ENCODE peak calls at places on chromosomes 12 and 14, in nine cellular contexts. O is naive thymus-derived CD4-positive, alpha-beta T cell; A is sigmoid colon; V is heart left ventricle; I is CD4-positive, CD25-positive, alpha-beta regulatory T cell; N is tibial artery; G is Panc1; Q is Karpas-422; M is right cardiac atrium. P is an unnamed sample.
A peak's percentile ranks its signal among the peaks of the same experiment; 100 is the strongest.

GRCh38 chr12:126385785-126386184 is 1320.5 kb downstream of the AACS start:
- DNase-seq in G (no peak), M (no peak), Q (no peak), I (no peak), O (no peak), A (no peak), V (no peak), N (no peak), P (no peak)

GRCh38 chr14:55077155-55077554 is 25.7 kb downstream of the MAPK1IP1L start:
- DNase-seq in N (no peak), A (no peak), V (no peak), O (no peak), I (peak; percentile 46), G (no peak), M (no peak), Q (no peak), P (no peak)

GRCh38 chr12:13436182-13436581 is 239.7 kb downstream of the EMP1 start:
- DNase-seq in Q (no peak), A (no peak), V (no peak), M (no peak), N (no peak), O (no peak), G (no peak), I (no peak), P (no peak)

GRCh38 chr14:37655418-37655817 is 60.0 kb downstream of the TTC6 start:
- DNase-seq in M (no peak), N (no peak), Q (no peak), V (no peak), A (no peak), G (no peak), I (no peak), O (no peak), P (no peak)

GRCh38 chr14:75150150-75150549 is 23.3 kb upstream of the NEK9 start:
- DNase-seq in I (no peak), M (no peak), G (no peak), V (no peak), A (no peak), N (no peak), O (no peak), Q (no peak), P (no peak)

GRCh38 chr12:53775478-53776145 is 23.8 kb upstream of the CISTR start:
- DNase-seq in G (no peak), A (peak; percentile 82), Q (no peak), I (no peak), V (peak; percentile 44), O (no peak), N (peak; percentile 83), M (peak; percentile 71), P (no peak)

GRCh38 chr14:68210729-68211299 is 391.2 kb downstream of the RAD51B start:
- DNase-seq in I (peak; percentile 44), A (no peak), G (no peak), O (peak; percentile 21), V (peak; percentile 16), Q (no peak), N (peak; percentile 21), M (no peak), P (no peak)

GRCh38 chr12:88111074-88111652 is 30.7 kb downstream of the CEP290 start:
- DNase-seq in G (peak; percentile 7), A (no peak), V (no peak), N (no peak), O (no peak), Q (peak; percentile 52), M (no peak), I (peak; percentile 38), P (no peak)

GRCh38 chr12:47707905-47708543 is 2.2 kb upstream of the RPAP3 start:
- DNase-seq in V (no peak), M (no peak), Q (peak; percentile 65), N (no peak), G (no peak), I (peak; percentile 15), A (no peak), O (peak; percentile 29), P (no peak)

GRCh38 chr12:53543539-53543938 is 36.3 kb upstream of the NPFF start:
- DNase-seq in Q (peak; percentile 88), O (peak; percentile 61), I (peak; percentile 64), G (peak; percentile 64), A (peak; percentile 80), N (peak; percentile 61), M (peak; percentile 79), V (peak; percentile 60), P (peak; percentile 63)

GRCh38 chr12:69688496-69689427 is 10.3 kb downstream of the BEST3 start:
- DNase-seq in O (no peak), G (peak; percentile 64), N (peak; percentile 52), Q (peak; percentile 43), I (no peak), M (peak; percentile 61), A (no peak), V (peak; percentile 37), P (peak; percentile 57)

GRCh38 chr14:95832012-95832411 is 44.6 kb upstream of the TUNAR start:
- DNase-seq in V (no peak), M (no peak), N (no peak), O (no peak), A (no peak), I (no peak), Q (no peak), G (no peak), P (no peak)

GRCh38 chr12:93122569-93123091 is 193.5 kb upstream of the EEA1 start:
- DNase-seq in Q (no peak), O (no peak), V (no peak), A (no peak), M (no peak), N (no peak), G (no peak), I (no peak), P (no peak)

GRCh38 chr12:118436002-118436724 is 59.8 kb downstream of the SUDS3 start:
- DNase-seq in Q (peak; percentile 82), A (no peak), M (no peak), V (no peak), N (no peak), I (no peak), O (no peak), G (no peak), P (peak; percentile 10)

GRCh38 chr12:111313833-111314259 is 55.0 kb downstream of the PHETA1 start:
- DNase-seq in O (peak; percentile 74), M (peak; percentile 87), A (peak; percentile 85), V (peak; percentile 56), N (peak; percentile 59), Q (peak; percentile 85), I (peak; percentile 57), G (peak; percentile 45), P (peak; percentile 65)

GRCh38 chr12:67802723-67803122 is 154.2 kb downstream of the DYRK2 start:
- DNase-seq in I (no peak), Q (no peak), O (no peak), M (no peak), A (no peak), G (no peak), V (no peak), N (no peak), P (no peak)

DNA sequence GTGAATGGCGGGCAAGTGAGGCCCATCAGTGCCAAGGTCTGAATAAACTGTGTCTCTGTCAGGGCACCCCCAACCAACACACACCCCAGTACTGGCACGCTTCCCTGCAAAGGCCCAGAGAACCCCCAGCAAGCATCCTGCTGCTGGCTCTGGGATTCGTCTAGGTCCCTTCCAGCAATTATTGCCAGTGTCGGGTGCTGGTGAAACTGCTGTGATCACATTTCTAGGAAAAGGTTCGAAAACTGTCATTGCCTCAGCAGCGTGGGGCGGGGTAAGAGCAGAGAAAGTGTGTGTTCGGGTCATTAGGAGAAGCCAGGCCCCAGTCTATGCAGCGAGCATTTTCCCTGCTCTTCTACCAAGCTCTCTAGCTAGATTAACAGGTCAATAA is 2.5 kb downstream of the FAM222A start:
- DNase-seq in G (no peak), I (no peak), V (no peak), A (no peak), Q (no peak), M (peak; percentile 47), O (no peak), N (no peak), P (no peak)
- H3K4me1 ChIP-seq in G (peaks cover 28% of the 10 kb centered on the region), I (peaks cover 8% of the 10 kb centered on the region), V (peaks cover 28% of the 10 kb centered on the region), A (peaks cover 59% of the 10 kb centered on the region), Q (peaks cover 20% of the 10 kb centered on the region), M (peaks cover 18% of the 10 kb centered on the region), O (peaks cover 3% of the 10 kb centered on the region), N (peaks cover 38% of the 10 kb centered on the region), P (peaks cover 66% of the 10 kb centered on the region)

DNA sequence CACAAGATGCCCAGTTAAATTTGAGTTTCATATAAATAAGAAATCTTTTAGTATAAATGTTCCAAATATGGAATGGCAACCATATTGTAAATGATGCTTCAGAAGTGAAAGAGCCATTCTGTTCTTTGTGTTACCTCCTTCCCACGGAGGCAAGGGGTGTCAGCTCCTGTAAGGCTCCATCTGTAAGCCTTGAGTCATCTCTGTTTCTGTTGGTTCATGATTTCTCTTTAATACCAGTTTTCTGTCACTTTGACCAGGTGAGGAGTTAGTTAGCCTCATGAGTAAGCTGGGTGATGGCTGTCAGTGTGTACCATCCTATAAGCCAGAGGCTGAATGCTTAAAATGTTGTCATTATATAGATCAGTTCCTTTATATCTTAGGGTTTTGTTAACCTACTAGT is 61.9 kb downstream of the TMEM30B start:
- DNase-seq in Q (no peak), I (no peak), A (no peak), O (no peak), N (no peak), V (no peak), M (no peak), G (no peak), P (no peak)
- H3K4me1 ChIP-seq in Q (peaks cover 26% of the 10 kb centered on the region), I (no peaks in the 10 kb centered on the region), A (no peaks in the 10 kb centered on the region), O (no peaks in the 10 kb centered on the region), N (peaks cover 17% of the 10 kb centered on the region), V (peaks cover 4% of the 10 kb centered on the region), M (no peaks in the 10 kb centered on the region), G (no peaks in the 10 kb centered on the region), P (no peaks in the 10 kb centered on the region)

DNA sequence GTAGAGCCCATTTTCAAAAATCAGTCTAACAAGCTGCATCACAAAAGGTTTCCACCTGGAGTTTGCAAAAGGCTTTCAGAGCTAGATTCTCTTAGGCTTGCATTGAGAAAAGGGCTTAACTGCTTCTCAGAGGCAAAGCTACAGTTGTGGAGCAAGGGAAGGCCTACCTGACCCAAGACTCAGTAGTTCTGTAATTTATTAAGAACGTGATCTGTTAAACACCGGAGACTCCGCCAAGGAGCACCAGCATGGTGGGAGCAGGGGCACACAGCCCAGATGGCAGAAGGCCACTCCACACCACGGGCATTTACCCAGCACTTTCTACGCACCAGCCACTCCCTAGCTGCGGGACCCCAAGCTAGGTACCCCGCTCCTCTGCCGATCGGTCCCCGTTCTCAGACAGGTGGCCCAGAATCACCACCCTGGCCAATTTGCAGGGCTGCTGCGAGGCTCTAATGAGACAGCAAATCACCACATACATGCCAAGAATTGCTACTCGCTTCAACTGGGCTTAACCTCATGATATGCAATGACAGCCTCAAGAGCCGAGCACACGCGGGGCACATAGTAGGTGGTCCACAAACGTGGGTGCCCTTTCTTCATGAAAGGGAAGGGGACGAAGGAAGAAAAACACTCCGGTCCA is 1.5 kb downstream of the ITPK1 start:
- DNase-seq in M (peak; percentile 63), N (no peak), A (no peak), Q (no peak), V (no peak), O (no peak), I (peak; percentile 13), G (no peak), P (no peak)
- H3K4me1 ChIP-seq in M (peaks cover 7% of the 10 kb centered on the region), N (peaks cover 35% of the 10 kb centered on the region), A (peaks cover 28% of the 10 kb centered on the region), Q (peaks cover 20% of the 10 kb centered on the region), V (peaks cover 30% of the 10 kb centered on the region), O (peaks cover 17% of the 10 kb centered on the region), I (peaks cover 37% of the 10 kb centered on the region), G (peaks cover 9% of the 10 kb centered on the region), P (peaks cover 42% of the 10 kb centered on the region)

DNA sequence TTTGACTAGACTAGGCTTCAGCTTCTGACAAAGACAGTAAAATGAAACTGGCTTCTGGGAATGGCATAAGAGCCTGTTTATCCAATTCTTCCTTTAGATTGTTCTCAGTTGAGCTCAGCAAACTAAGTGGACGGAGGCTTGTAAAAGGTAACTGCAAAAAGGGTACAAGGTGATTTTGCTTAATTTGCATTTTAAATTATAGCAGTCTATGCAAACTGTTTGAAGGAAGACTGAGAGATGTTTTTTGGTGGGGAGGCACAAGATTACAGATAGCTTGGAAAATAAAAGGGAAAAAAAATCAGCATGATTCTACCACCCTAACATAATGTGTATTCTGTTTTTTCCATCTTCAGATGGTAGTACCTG is 5.0 kb downstream of the SUSD6 start:
- DNase-seq in I (no peak), M (no peak), A (no peak), Q (peak; percentile 74), N (no peak), V (no peak), G (no peak), O (no peak), P (no peak)
- H3K4me1 ChIP-seq in I (peaks cover 90% of the 10 kb centered on the region), M (peaks cover 26% of the 10 kb centered on the region), A (peaks cover 80% of the 10 kb centered on the region), Q (peaks cover 89% of the 10 kb centered on the region), N (peaks cover 84% of the 10 kb centered on the region), V (peaks cover 88% of the 10 kb centered on the region), G (no peaks in the 10 kb centered on the region), O (peaks cover 74% of the 10 kb centered on the region), P (peaks cover 88% of the 10 kb centered on the region)

P was measured in heart right ventricle.